ENCODE peak calls at places on chromosomes 13 and 19, in ten cellular contexts. N is endothelial cell of umbilical vein, G is breast epithelium, Z is A549, S is transverse colon, U is body of pancreas, E is right lobe of liver, J is uterus, F is H1, Q is esophagus squamous epithelium. W is an unnamed sample.

GRCh38 chr13:32001392-32001768 is 30.2 kb upstream of the FRY start:
- DNase-seq in N (peak; percentile 46), G (no peak), Z (peak; percentile 40), S (no peak), U (peak; percentile 79), E (no peak), J (no peak), F (no peak), Q (no peak), W (peak; percentile 65)

GRCh38 chr13:32234914-32235313 is 80.2 kb downstream of the ZAR1L start:
- DNase-seq in N (no peak), G (no peak), Z (no peak), S (no peak), U (no peak), E (no peak), J (no peak), F (no peak), Q (no peak), W (no peak)

GRCh38 chr19:38877781-38878574 is at the start of gene RINL:
- DNase-seq in N (peak; percentile 26), G (no peak), Z (no peak), S (peak; percentile 71), U (peak; percentile 38), E (no peak), J (no peak), F (no peak), Q (no peak), W (peak; percentile 26)

GRCh38 chr13:106373304-106373988 is 162.0 kb downstream of the EFNB2 start:
- DNase-seq in N (no peak), G (no peak), Z (no peak), S (no peak), U (no peak), E (no peak), J (no peak), F (no peak), Q (no peak), W (no peak)

GRCh38 chr19:33193864-33194362 is at the start of gene LRP3:
- DNase-seq in N (peak; percentile 13), G (no peak), Z (no peak), S (peak; percentile 26), U (peak; percentile 54), E (peak; percentile 81), J (no peak), F (no peak), Q (no peak), W (peak; percentile 77)

GRCh38 chr13:99237981-99238662 is 20.1 kb downstream of the GPR18 start:
- DNase-seq in N (no peak), G (no peak), Z (no peak), S (no peak), U (no peak), E (no peak), J (no peak), F (no peak), Q (no peak), W (no peak)

GRCh38 chr13:113553541-113554332 is 30.8 kb upstream of the TFDP1 start:
- DNase-seq in N (peak; percentile 21), G (peak; percentile 48), Z (no peak), S (peak; percentile 5), U (no peak), E (no peak), J (no peak), F (no peak), Q (no peak), W (no peak)

GRCh38 chr19:17243340-17243853 is 2.3 kb downstream of the NR2F6 start:
- DNase-seq in N (no peak), G (no peak), Z (no peak), S (peak; percentile 60), U (peak; percentile 38), E (peak; percentile 96), J (no peak), F (no peak), Q (no peak), W (no peak)

GRCh38 chr19:11594084-11594483 is 3.2 kb upstream of the ZNF627 start:
- DNase-seq in N (no peak), G (no peak), Z (no peak), S (no peak), U (no peak), E (no peak), J (no peak), F (no peak), Q (no peak), W (no peak)

GRCh38 chr19:11596156-11596555 is 1.1 kb upstream of the ZNF627 start:
- DNase-seq in N (no peak), G (no peak), Z (no peak), S (no peak), U (no peak), E (no peak), J (no peak), F (no peak), Q (no peak), W (no peak)

GRCh38 chr19:11598103-11598483 is 810 bp downstream of the ZNF627 start:
- DNase-seq in N (no peak), G (no peak), Z (no peak), S (no peak), U (no peak), E (no peak), J (no peak), F (no peak), Q (no peak), W (no peak)

GRCh38 chr19:11597202-11598102 is at the start of gene ZNF627:
- DNase-seq in N (peak; percentile 97), G (peak; percentile 99), Z (peak; percentile 94), S (peak; percentile 100), U (peak; percentile 100), E (peak; percentile 99), J (peak; percentile 99), F (peak; percentile 93), Q (peak; percentile 94), W (peak; percentile 99)

GRCh38 chr19:11598746-11599145 is 1.5 kb downstream of the ZNF627 start:
- DNase-seq in N (no peak), G (no peak), Z (no peak), S (no peak), U (no peak), E (no peak), J (no peak), F (no peak), Q (no peak), W (no peak)
- H3K4me3 ChIP-seq in N (peak overlapping the region; percentile 94), G (no peak overlapping the region), Z (no peak overlapping the region), S (no peak overlapping the region), U (no peak overlapping the region), E (no peak overlapping the region), J (no peak overlapping the region), F (no peak overlapping the region), Q (no peak overlapping the region), W (no peak overlapping the region)

GRCh38 chr19:11963566-11964355 is 1.1 kb upstream of the ZNF763 start:
- DNase-seq in N (peak; percentile 25), G (peak; percentile 79), Z (no peak), S (peak; percentile 82), U (peak; percentile 71), E (peak; percentile 56), J (peak; percentile 79), F (peak; percentile 57), Q (no peak), W (peak; percentile 87)

GRCh38 chr19:11964496-11964857 is 363 bp upstream of the ZNF763 start:
- DNase-seq in N (no peak), G (no peak), Z (no peak), S (no peak), U (no peak), E (no peak), J (no peak), F (no peak), Q (no peak), W (peak; percentile 73)

GRCh38 chr19:11970174-11970573 is 5.3 kb downstream of the ZNF763 start:
- DNase-seq in N (no peak), G (no peak), Z (no peak), S (no peak), U (no peak), E (no peak), J (no peak), F (no peak), Q (no peak), W (no peak)

GRCh38 chr19:11971045-11971444 is 6.2 kb downstream of the ZNF763 start:
- DNase-seq in N (no peak), G (no peak), Z (no peak), S (no peak), U (no peak), E (no peak), J (no peak), F (no peak), Q (no peak), W (no peak)

GRCh38 chr19:11964858-11965645 is at the start of gene ZNF763:
- DNase-seq in N (peak; percentile 48), G (peak; percentile 93), Z (no peak), S (peak; percentile 98), U (peak; percentile 96), E (peak; percentile 86), J (peak; percentile 93), F (peak; percentile 89), Q (peak; percentile 70), W (peak; percentile 97)
- TF ChIP-seq POLR2A in N (no peak), G (peak; percentile 67), Z (no peak), S (peak; percentile 54), U (peak; percentile 85), E (peak; percentile 19), J (peak; percentile 50), F (peak; percentile 71), Q (peak; percentile 64), W (no peak)

GRCh38 chr19:46347985-46348384 is 1.1 kb downstream of the PPP5C start:
- DNase-seq in N (no peak), G (no peak), Z (no peak), S (no peak), U (no peak), E (no peak), J (no peak), F (no peak), Q (no peak), W (no peak)

GRCh38 chr19:46351241-46352041 is 4.6 kb downstream of the PPP5C start:
- DNase-seq in N (peak; percentile 70), G (no peak), Z (no peak), S (peak; percentile 54), U (peak; percentile 57), E (no peak), J (peak; percentile 48), F (no peak), Q (no peak), W (no peak)

GRCh38 chr19:46350758-46351159 is 3.9 kb downstream of the PPP5C start:
- DNase-seq in N (peak; percentile 63), G (no peak), Z (no peak), S (no peak), U (peak; percentile 59), E (no peak), J (no peak), F (no peak), Q (no peak), W (peak; percentile 29)

GRCh38 chr19:46349311-46349993 is 2.6 kb downstream of the PPP5C start:
- DNase-seq in N (no peak), G (no peak), Z (no peak), S (no peak), U (no peak), E (no peak), J (no peak), F (no peak), Q (no peak), W (no peak)

DNA sequence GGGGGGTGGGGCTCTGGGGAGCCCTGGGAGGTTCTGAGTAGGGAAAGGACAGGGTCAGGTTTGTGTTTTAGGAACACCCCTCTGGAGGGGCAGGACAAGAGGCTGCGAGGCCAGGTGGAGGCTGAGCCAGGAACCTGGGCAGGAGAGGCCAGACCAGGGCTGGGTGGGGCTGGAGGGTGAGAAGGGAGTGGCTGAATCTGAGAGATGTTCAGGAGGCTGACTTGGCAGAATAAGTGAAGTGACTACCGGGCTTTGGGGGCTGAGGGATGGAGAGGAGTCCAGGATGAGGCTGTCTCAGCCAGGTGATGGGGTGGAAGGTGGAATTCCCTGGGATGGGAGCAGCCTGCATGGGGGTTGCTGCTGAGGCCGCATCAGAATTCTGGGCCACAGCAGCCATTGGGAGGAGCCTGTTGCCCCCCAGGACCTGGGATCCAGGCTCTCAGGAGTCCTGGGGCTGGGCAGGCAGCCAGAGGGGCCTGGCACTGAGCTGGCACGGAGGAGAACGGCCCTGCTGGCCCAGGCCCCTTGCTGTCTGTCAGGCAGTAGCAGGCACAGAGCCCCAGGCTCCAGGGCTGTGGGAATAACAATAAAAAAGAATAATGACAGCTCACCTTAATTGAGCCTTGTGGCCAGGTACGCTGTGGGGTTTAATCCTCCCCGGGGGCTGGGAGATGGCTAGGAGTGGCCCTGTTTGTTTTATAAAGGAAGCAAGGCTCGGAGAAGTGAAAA is 3.3 kb downstream of the PPP5C start:
- DNase-seq in N (no peak), G (no peak), Z (no peak), S (peak; percentile 53), U (no peak), E (no peak), J (no peak), F (no peak), Q (no peak), W (no peak)
- H3K4me3 ChIP-seq in N (no peak overlapping the region), G (no peak overlapping the region), Z (no peak overlapping the region), S (no peak overlapping the region), U (no peak overlapping the region), E (no peak overlapping the region), J (no peak overlapping the region), F (no peak overlapping the region), Q (peak overlapping the region; percentile 40), W (no peak overlapping the region)

GRCh38 chr19:29890392-29890791 is 51.6 kb upstream of the URI1 start:
- DNase-seq in N (no peak), G (no peak), Z (no peak), S (no peak), U (no peak), E (no peak), J (no peak), F (no peak), Q (no peak), W (no peak)
- TF ChIP-seq POLR2A in N (no peak), G (no peak), Z (no peak), S (no peak), U (no peak), E (no peak), J (no peak), F (no peak), Q (no peak), W (no peak)

W was measured in heart left ventricle.